ENCODE peak calls at places on chromosomes 1 and 21, in four cellular contexts. X, B, O and E are unnamed samples.

GRCh38 chr21:41871302-41872030 is 7.7 kb downstream of the PRDM15 start:
- DNase-seq in X (no peak), B (no peak), O (no peak), E (no peak)

GRCh38 chr21:36729301-36729970 is 30.5 kb downstream of the SIM2 start:
- DNase-seq in X (no peak), B (no peak), O (no peak), E (no peak)

GRCh38 chr1:107874221-107874620 is 90.8 kb downstream of the VAV3 start:
- DNase-seq in X (no peak), B (no peak), O (no peak), E (no peak)

GRCh38 chr21:37335053-37335452 is 31.5 kb upstream of the DYRK1A start:
- DNase-seq in X (no peak), B (no peak), O (no peak), E (no peak)

GRCh38 chr1:65467536-65467935 is 47.1 kb downstream of the LEPR start:
- DNase-seq in X (peak; percentile 95), B (no peak), O (peak; percentile 55), E (peak; percentile 52)

GRCh38 chr1:87131809-87132663 is 196.6 kb upstream of the LMO4 start:
- DNase-seq in X (peak; percentile 47), B (no peak), O (peak; percentile 87), E (peak; percentile 95)

GRCh38 chr1:228783415-228784045 is 48.3 kb downstream of the RHOU start:
- DNase-seq in X (peak; percentile 41), B (no peak), O (no peak), E (no peak)

GRCh38 chr1:154765970-154766369 is 104.1 kb downstream of the KCNN3 start:
- DNase-seq in X (peak; percentile 35), B (no peak), O (no peak), E (peak; percentile 68)

GRCh38 chr21:45257673-45258341 is 29.9 kb downstream of the POFUT2 start:
- DNase-seq in X (no peak), B (no peak), O (no peak), E (no peak)

GRCh38 chr1:48627467-48627866 is 149.2 kb downstream of the BEND5 start:
- DNase-seq in X (no peak), B (no peak), O (no peak), E (no peak)

GRCh38 chr1:22712502-22713271 is 2.0 kb downstream of the EPHB2 start:
- DNase-seq in X (no peak), B (no peak), O (no peak), E (no peak)

GRCh38 chr1:24051206-24051945 is 60.6 kb downstream of the MYOM3 start:
- DNase-seq in X (no peak), B (no peak), O (no peak), E (no peak)

GRCh38 chr1:26285366-26286063 is 5.6 kb downstream of the SH3BGRL3 start:
- DNase-seq in X (peak; percentile 73), B (no peak), O (peak; percentile 67), E (peak; percentile 72)

GRCh38 chr1:29944253-29944652 is 707.9 kb downstream of the PTPRU start:
- DNase-seq in X (no peak), B (no peak), O (peak; percentile 49), E (no peak)

GRCh38 chr1:175072131-175072941 is 4.7 kb downstream of the TNN start:
- DNase-seq in X (no peak), B (no peak), O (no peak), E (peak; percentile 44)

DNA sequence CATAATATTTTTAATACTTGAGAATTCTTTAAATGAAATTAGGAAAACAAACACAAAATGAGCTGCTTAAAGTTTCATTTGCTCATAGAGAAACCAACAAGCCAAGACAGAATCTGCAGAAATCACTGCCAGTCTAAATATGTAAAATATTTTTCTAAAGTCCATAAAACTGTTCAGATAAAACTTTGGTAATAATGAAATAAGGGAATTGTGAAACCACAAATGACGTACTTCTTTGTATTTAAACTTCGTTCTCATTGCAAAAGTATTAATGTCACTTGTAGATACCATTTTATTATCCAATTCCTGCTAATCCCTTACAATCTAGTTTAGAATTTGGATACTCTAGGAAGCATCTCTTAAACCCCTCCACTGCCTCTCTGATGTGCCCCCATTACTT is 234.5 kb upstream of the NEGR1 start:
- DNase-seq in X (no peak), B (no peak), O (no peak), E (no peak)
- TF ChIP-seq BHLHE40 in X (no peak), B (no peak), O (no peak), E (no peak)

GRCh38 chr1:90712931-90713618 is 4.0 kb downstream of the BARHL2 start:
- DNase-seq in X (no peak), B (no peak), O (no peak), E (no peak)

GRCh38 chr1:90710579-90711536 is 6.2 kb downstream of the BARHL2 start:
- DNase-seq in X (no peak), B (no peak), O (no peak), E (no peak)

GRCh38 chr1:90712153-90712930 is 4.8 kb downstream of the BARHL2 start:
- DNase-seq in X (no peak), B (no peak), O (no peak), E (no peak)

GRCh38 chr1:90709535-90709934 is 7.6 kb downstream of the BARHL2 start:
- DNase-seq in X (no peak), B (no peak), O (no peak), E (no peak)

GRCh38 chr1:90711696-90712095 is 5.4 kb downstream of the BARHL2 start:
- DNase-seq in X (no peak), B (no peak), O (no peak), E (no peak)
- TF ChIP-seq FOXK2 in X (no peak), B (no peak), O (no peak), E (no peak)

GRCh38 chr1:101027194-101027772 is 1.7 kb upstream of the DPH5 start:
- DNase-seq in X (no peak), B (no peak), O (no peak), E (no peak)

GRCh38 chr1:101022294-101022693 is 3.3 kb downstream of the DPH5 start:
- DNase-seq in X (no peak), B (no peak), O (no peak), E (no peak)

GRCh38 chr1:101025680-101026393 is at the start of gene DPH5:
- DNase-seq in X (peak; percentile 82), B (peak; percentile 66), O (peak; percentile 92), E (peak; percentile 91)

GRCh38 chr1:101026394-101026788 is 807 bp upstream of the DPH5 start:
- DNase-seq in X (no peak), B (no peak), O (no peak), E (no peak)

DNA sequence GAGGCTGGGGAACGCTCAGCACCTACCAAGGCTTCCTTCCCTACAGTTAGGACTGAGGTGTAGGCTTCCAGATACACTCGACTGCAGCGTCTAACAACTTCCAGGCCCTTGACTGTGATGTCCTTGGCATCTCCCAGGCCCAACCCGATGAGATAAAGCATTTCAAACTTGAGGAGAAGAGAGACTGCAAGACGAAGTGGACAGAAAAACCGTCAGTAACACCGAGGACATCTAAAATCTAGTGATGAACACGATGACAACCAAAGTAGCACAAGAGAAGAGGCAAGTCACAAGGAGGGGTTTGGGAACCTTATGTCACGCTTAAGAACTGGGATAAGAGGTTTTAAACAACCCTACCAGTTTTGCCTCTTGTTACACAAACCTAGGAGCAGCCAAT is 303 bp downstream of the DPH5 start:
- DNase-seq in X (peak; percentile 13), B (peak; percentile 23), O (no peak), E (peak; percentile 41)
- TF ChIP-seq BHLHE40 in X (no peak), B (no peak), O (no peak), E (no peak)

GRCh38 chr1:202223110-202223834 is 29.7 kb downstream of the LGR6 start:
- DNase-seq in X (no peak), B (no peak), O (no peak), E (no peak)

GRCh38 chr1:202225131-202225530 is 31.5 kb downstream of the LGR6 start:
- DNase-seq in X (no peak), B (no peak), O (no peak), E (no peak)

GRCh38 chr1:202220733-202221132 is 27.1 kb downstream of the LGR6 start:
- DNase-seq in X (no peak), B (no peak), O (no peak), E (no peak)

GRCh38 chr1:202224453-202224852 is 30.9 kb downstream of the LGR6 start:
- DNase-seq in X (no peak), B (no peak), O (no peak), E (no peak)

DNA sequence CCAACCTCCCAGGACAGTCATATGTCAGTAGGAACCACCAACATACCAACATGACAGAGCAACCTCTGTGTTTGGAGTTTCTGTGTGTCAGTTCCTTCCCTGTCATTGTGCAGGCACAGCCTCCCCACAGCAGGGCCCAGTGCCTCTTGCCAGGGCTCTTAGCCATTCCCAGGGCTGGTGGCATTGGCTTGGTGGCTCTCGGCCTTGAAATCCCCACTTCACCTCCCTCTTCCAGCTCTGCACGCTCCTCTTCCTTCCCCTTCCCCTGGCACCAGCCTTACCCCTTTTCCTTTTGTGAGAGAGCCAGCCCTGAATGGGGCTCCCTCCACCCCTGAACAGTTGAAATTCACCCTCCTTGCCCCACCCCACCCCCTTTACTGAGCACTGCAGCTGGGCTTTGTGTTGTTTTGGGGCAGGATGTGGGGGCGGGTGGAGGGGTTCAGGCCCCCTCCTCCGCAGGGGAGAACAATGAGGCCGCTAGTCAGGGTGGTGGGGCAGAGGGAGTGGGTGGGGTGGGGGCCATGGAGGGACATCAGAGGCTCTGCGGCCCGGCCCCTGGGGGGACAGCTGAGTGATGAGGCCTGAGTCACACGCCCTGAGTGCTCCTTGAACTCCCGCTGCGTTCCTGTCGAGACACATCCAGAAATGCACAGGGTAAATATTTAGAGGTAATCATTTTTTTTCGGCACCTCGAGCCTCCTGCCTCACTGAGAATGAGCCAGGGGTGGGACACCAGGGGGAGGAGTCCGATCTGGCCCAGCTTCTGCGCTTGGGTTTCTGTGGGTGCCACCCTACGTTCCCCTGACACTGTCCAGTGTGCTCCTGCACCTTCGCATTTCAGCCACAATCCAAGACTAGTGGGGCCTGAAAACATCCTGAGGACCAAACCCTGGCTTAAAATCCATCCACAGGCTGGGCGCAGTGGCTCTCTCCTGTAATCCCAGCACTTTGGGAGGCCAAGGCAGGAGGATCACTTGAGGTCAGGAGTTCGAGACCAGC is 28.6 kb downstream of the LGR6 start:
- DNase-seq in X (peak; percentile 28), B (no peak), O (no peak), E (no peak)
- TF ChIP-seq FOXK2 in X (no peak), B (no peak), O (no peak), E (no peak)